ENCODE peak calls at places on chromosomes 16 and 17, in ten cellular contexts. S is PC-9, N is heart right ventricle, E is cardiac muscle cell, P is vagina, Z is colonic mucosa, X is GM23248, J is Panc1, H is endodermal cell, G is fibroblast of lung. T is an unnamed sample.

GRCh38 chr17:74892974-74893911 is at the start of gene FADS6:
- DNase-seq in S (no peak), P (no peak), Z (no peak), E (no peak), J (no peak), X (peak; percentile 4), G (no peak), N (no peak), H (peak; percentile 86), T (no peak)

GRCh38 chr17:50882851-50883250 is 16.7 kb upstream of the TOB1 start:
- DNase-seq in G (peak; percentile 71), X (peak; percentile 88), H (peak; percentile 43), P (no peak), S (peak; percentile 78), N (no peak), J (no peak), E (peak; percentile 38), Z (no peak), T (no peak)

GRCh38 chr17:58643147-58643546 is 48.7 kb downstream of the TEX14 start:
- DNase-seq in Z (no peak), H (no peak), G (peak; percentile 88), X (peak; percentile 72), J (no peak), E (peak; percentile 69), S (peak; percentile 86), P (no peak), N (no peak), T (no peak)

GRCh38 chr16:29307598-29308507 is 98.7 kb downstream of the NPIPB11 start:
- DNase-seq in N (no peak), Z (no peak), P (no peak), H (no peak), X (no peak), G (peak; percentile 66), J (no peak), E (peak; percentile 31), S (no peak), T (no peak)

GRCh38 chr17:79362086-79362995 is 248.5 kb downstream of the RBFOX3 start:
- DNase-seq in N (no peak), Z (no peak), E (no peak), X (no peak), H (no peak), J (no peak), S (no peak), P (no peak), G (no peak), T (no peak)

GRCh38 chr17:6456914-6457687 is 12.8 kb downstream of the PIMREG start:
- DNase-seq in X (peak; percentile 87), J (no peak), P (no peak), Z (peak; percentile 71), H (peak; percentile 73), S (peak; percentile 53), G (peak; percentile 63), E (peak; percentile 48), N (peak; percentile 30), T (no peak)

GRCh38 chr16:85005278-85006069 is 5.9 kb downstream of the ZDHHC7 start:
- DNase-seq in Z (no peak), X (peak; percentile 77), H (no peak), S (no peak), E (no peak), J (no peak), P (no peak), N (no peak), G (peak; percentile 84), T (no peak)

GRCh38 chr17:59492091-59492451 is 73.3 kb upstream of the DHX40 start:
- DNase-seq in Z (no peak), G (no peak), E (no peak), X (no peak), N (no peak), H (no peak), J (no peak), P (no peak), S (peak; percentile 71), T (no peak)

GRCh38 chr16:20385844-20386832 is 18.4 kb downstream of the PDILT start:
- DNase-seq in P (no peak), G (peak; percentile 10), N (peak; percentile 47), E (peak; percentile 62), X (peak; percentile 52), J (peak; percentile 28), H (peak; percentile 92), S (no peak), Z (peak; percentile 65), T (peak; percentile 58)

GRCh38 chr16:83215417-83216001 is 588.7 kb downstream of the CDH13 start:
- DNase-seq in X (peak; percentile 39), H (peak; percentile 97), P (no peak), Z (peak; percentile 62), E (peak; percentile 53), N (no peak), J (peak; percentile 10), G (peak; percentile 17), S (no peak), T (peak; percentile 75)

GRCh38 chr17:15261818-15262290 is 3.3 kb downstream of the PMP22 start:
- DNase-seq in X (peak; percentile 60), E (peak; percentile 27), N (peak; percentile 30), H (peak; percentile 80), S (no peak), Z (no peak), J (no peak), G (peak; percentile 28), P (peak; percentile 87), T (no peak)

GRCh38 chr16:7268182-7268581 is 64.5 kb upstream of the RBFOX1 start:
- DNase-seq in H (peak; percentile 85), Z (peak; percentile 32), N (peak; percentile 18), P (no peak), X (peak; percentile 24), G (no peak), S (no peak), J (peak; percentile 30), E (no peak), T (peak; percentile 5)

GRCh38 chr16:66523861-66524354 is 26.0 kb downstream of the TK2 start:
- DNase-seq in J (no peak), X (no peak), H (no peak), G (no peak), E (peak; percentile 55), S (no peak), Z (no peak), P (no peak), N (no peak), T (peak; percentile 88)
- H3K27ac ChIP-seq in J (no peak overlapping the region), X (no peak overlapping the region), H (no peak overlapping the region), G (no peak overlapping the region), E (no peak overlapping the region), S (no peak overlapping the region), Z (peak overlapping the region; percentile 73), P (no peak overlapping the region), N (peak overlapping the region; percentile 97), T (peak overlapping the region; percentile 66)

DNA sequence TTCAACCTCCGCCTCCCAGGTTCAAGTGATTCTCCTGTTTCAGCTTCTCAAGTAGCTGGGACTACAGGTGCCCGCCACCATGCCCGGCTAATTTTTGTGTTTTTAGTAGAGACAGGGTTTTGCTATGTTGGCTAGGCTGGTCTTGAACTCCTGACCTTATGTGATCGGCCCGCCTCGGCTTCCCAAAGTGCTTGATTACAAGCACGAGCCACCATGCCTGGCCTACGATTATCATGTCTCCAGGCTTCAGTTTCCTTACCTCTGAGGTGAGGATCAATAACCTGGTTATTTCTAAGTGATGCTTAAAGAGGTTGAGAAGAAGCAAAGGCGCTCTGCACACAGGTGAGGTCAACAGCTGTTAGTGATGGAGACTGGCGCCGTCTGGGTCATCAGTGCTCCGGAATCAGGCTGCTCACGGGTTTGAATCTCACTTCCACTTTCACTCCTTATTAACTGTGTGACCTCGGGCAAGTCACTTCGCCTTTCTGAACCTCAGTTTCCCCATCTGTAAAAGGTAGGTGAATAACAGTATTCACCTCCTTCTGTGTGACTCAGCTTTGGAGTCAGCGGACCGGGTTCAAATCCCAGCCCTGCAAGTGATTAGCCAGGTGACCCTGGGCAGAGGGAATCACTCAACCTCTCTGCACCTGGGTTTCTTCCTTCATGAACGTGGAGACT is 745 bp upstream of the ABCC1 start:
- DNase-seq in J (no peak), H (no peak), G (no peak), N (no peak), E (no peak), X (no peak), S (no peak), P (no peak), Z (no peak), T (peak; percentile 55)
- H3K27ac ChIP-seq in J (peak overlapping the region; percentile 96), H (no peak overlapping the region), G (peak overlapping the region; percentile 58), N (peak overlapping the region; percentile 71), E (no peak overlapping the region), X (peak overlapping the region; percentile 70), S (peak overlapping the region; percentile 56), P (peak overlapping the region; percentile 74), Z (peak overlapping the region; percentile 62), T (peak overlapping the region; percentile 78)

GRCh38 chr17:37476431-37477130 is 13.1 kb upstream of the DUSP14 start:
- DNase-seq in G (peak; percentile 47), X (peak; percentile 70), P (no peak), H (no peak), N (peak; percentile 30), J (no peak), Z (peak; percentile 37), S (peak; percentile 97), E (peak; percentile 50), T (no peak)
- H3K27ac ChIP-seq in G (peak overlapping the region; percentile 55), X (peak overlapping the region; percentile 88), P (peak overlapping the region; percentile 66), H (no peak overlapping the region), N (peak overlapping the region; percentile 81), J (no peak overlapping the region), Z (no peak overlapping the region), S (peak overlapping the region; percentile 95), E (no peak overlapping the region), T (no peak overlapping the region)

DNA sequence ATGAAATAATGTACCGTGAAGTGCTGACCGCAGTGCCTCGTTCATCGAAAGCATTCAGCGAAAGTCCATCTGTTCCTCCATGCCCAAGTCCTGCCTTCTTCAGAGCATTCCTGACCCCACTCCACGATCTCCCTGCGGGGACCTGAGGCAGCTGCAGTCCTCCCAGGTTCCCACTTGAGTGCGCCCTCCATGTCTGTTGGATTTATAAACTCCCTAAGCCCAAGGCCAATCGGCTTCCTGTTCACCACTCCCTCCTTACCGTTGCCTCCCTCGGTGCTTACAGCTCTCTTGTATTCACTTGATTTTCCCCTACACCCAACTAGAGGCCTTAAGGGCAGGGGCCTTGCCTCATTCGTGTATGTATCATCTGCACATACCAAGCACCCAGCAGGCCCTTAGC is 2.8 kb downstream of the RAD51D start:
- DNase-seq in X (no peak), H (peak; percentile 77), E (no peak), G (no peak), S (no peak), Z (no peak), P (no peak), J (no peak), N (no peak), T (no peak)
- H3K27ac ChIP-seq in X (no peak overlapping the region), H (no peak overlapping the region), E (no peak overlapping the region), G (no peak overlapping the region), S (no peak overlapping the region), Z (no peak overlapping the region), P (no peak overlapping the region), J (no peak overlapping the region), N (no peak overlapping the region), T (no peak overlapping the region)

T was measured in OCI-LY7.